ENCODE peak calls at places on chromosomes 7 and 10, in nine cellular contexts. V, K, Z, H, C, S, L, G and D are unnamed samples.

GRCh38 chr7:88279323-88279722 is 27.4 kb downstream of the STEAP4 start:
- DNase-seq in V (no peak), K (no peak), Z (no peak), H (no peak), C (no peak), S (no peak), L (no peak), G (no peak), D (peak)

GRCh38 chr7:107680478-107680877 is 19.9 kb downstream of the SLC26A4 start:
- DNase-seq in V (no peak), K (no peak), Z (no peak), H (no peak), C (no peak), S (no peak), L (no peak), G (no peak), D (no peak)

GRCh38 chr10:119201233-119201632 is 6.1 kb upstream of the GRK5 start:
- DNase-seq in V (no peak), K (no peak), Z (no peak), H (no peak), C (no peak), S (no peak), L (no peak), G (peak), D (peak)

GRCh38 chr10:113866551-113867394 is 12.3 kb downstream of the NHLRC2 start:
- DNase-seq in V (no peak), K (no peak), Z (no peak), H (no peak), C (no peak), S (no peak), L (no peak), G (no peak), D (no peak)

GRCh38 chr7:125567686-125568085 is 638.1 kb upstream of the POT1 start:
- DNase-seq in V (no peak), K (no peak), Z (no peak), H (no peak), C (no peak), S (no peak), L (no peak), G (no peak), D (no peak)

GRCh38 chr7:82443801-82444219 is 233 bp upstream of the CACNA2D1 start:
- DNase-seq in V (no peak), K (peak), Z (peak), H (peak), C (peak), S (peak), L (no peak), G (peak), D (peak)

GRCh38 chr10:110947061-110947595 is 27.7 kb downstream of the SHOC2 start:
- DNase-seq in V (no peak), K (no peak), Z (no peak), H (no peak), C (peak), S (peak), L (no peak), G (peak), D (peak)

GRCh38 chr7:49773082-49773938 is at the start of gene VWC2:
- DNase-seq in V (no peak), K (no peak), Z (peak), H (peak), C (no peak), S (no peak), L (no peak), G (no peak), D (peak)

GRCh38 chr10:30527623-30528426 is 93.8 kb downstream of the MAP3K8 start:
- DNase-seq in V (no peak), K (no peak), Z (no peak), H (no peak), C (no peak), S (no peak), L (no peak), G (no peak), D (no peak)

GRCh38 chr7:152674860-152675760 is 831 bp downstream of the XRCC2 start:
- DNase-seq in V (no peak), K (no peak), Z (no peak), H (peak), C (no peak), S (peak), L (peak), G (peak), D (peak)

GRCh38 chr7:49775065-49775948 is 1.9 kb downstream of the VWC2 start:
- DNase-seq in V (no peak), K (peak), Z (peak), H (peak), C (no peak), S (no peak), L (no peak), G (no peak), D (no peak)

GRCh38 chr10:5684971-5685763 is 529 bp downstream of the TASOR2 start:
- DNase-seq in V (peak), K (peak), Z (peak), H (peak), C (peak), S (peak), L (peak), G (peak), D (peak)

GRCh38 chr10:102101152-102101551 is 19.0 kb downstream of the LDB1 start:
- DNase-seq in V (no peak), K (no peak), Z (no peak), H (no peak), C (peak), S (no peak), L (no peak), G (no peak), D (peak)

GRCh38 chr7:138030679-138031351 is 28.9 kb upstream of the CREB3L2 start:
- DNase-seq in V (no peak), K (no peak), Z (no peak), H (peak), C (peak), S (no peak), L (no peak), G (no peak), D (peak)

GRCh38 chr10:114767101-114767588 is 54.4 kb upstream of the FHIP2A start:
- DNase-seq in V (no peak), K (no peak), Z (no peak), H (no peak), C (peak), S (peak), L (no peak), G (peak), D (peak)

GRCh38 chr7:77199008-77199966 is at the start of gene FGL2:
- DNase-seq in V (no peak), K (peak), Z (peak), H (peak), C (peak), S (peak), L (peak), G (peak), D (peak)

GRCh38 chr10:525565-526315 is 163.7 kb downstream of the DIP2C start:
- DNase-seq in V (no peak), K (no peak), Z (no peak), H (no peak), C (no peak), S (no peak), L (no peak), G (peak), D (no peak)

GRCh38 chr10:73887038-73888015 is 13.0 kb upstream of the CAMK2G start:
- DNase-seq in V (no peak), K (peak), Z (peak), H (peak), C (peak), S (peak), L (no peak), G (peak), D (peak)

GRCh38 chr7:131604841-131605279 is 48.4 kb upstream of the PODXL start:
- DNase-seq in V (no peak), K (no peak), Z (no peak), H (no peak), C (peak), S (peak), L (no peak), G (peak), D (peak)

GRCh38 chr10:26468291-26468690 is 30.1 kb downstream of the APBB1IP start:
- DNase-seq in V (no peak), K (no peak), Z (no peak), H (no peak), C (peak), S (no peak), L (no peak), G (no peak), D (no peak)

GRCh38 chr10:126686271-126686670 is 15.8 kb upstream of the C10orf90 start:
- DNase-seq in V (no peak), K (no peak), Z (no peak), H (no peak), C (peak), S (peak), L (no peak), G (no peak), D (no peak)

GRCh38 chr7:130941322-130942210 is 207.6 kb upstream of the KLF14 start:
- DNase-seq in V (no peak), K (peak), Z (peak), H (peak), C (peak), S (peak), L (no peak), G (peak), D (peak)

GRCh38 chr7:2713370-2713769 is 25.4 kb downstream of the AMZ1 start:
- DNase-seq in V (no peak), K (no peak), Z (peak), H (no peak), C (peak), S (no peak), L (peak), G (no peak), D (no peak)

GRCh38 chr7:103551006-103551405 is 105.0 kb upstream of the SLC26A5 start:
- DNase-seq in V (no peak), K (no peak), Z (no peak), H (no peak), C (no peak), S (no peak), L (no peak), G (no peak), D (no peak)

GRCh38 chr10:68560201-68560915 is at the start of gene TET1:
- DNase-seq in V (no peak), K (peak), Z (peak), H (peak), C (peak), S (no peak), L (peak), G (peak), D (peak)

GRCh38 chr10:6543431-6544005 is 36.6 kb downstream of the PRKCQ start:
- DNase-seq in V (no peak), K (peak), Z (no peak), H (no peak), C (no peak), S (no peak), L (no peak), G (no peak), D (no peak)

GRCh38 chr10:123860209-123860608 is 31.4 kb downstream of the CPXM2 start:
- DNase-seq in V (no peak), K (no peak), Z (no peak), H (no peak), C (no peak), S (no peak), L (no peak), G (no peak), D (no peak)

GRCh38 chr7:82406937-82407336 is 36.6 kb downstream of the CACNA2D1 start:
- DNase-seq in V (no peak), K (no peak), Z (no peak), H (no peak), C (no peak), S (no peak), L (no peak), G (no peak), D (no peak)

GRCh38 chr7:49852619-49853462 is 79.4 kb downstream of the VWC2 start:
- DNase-seq in V (no peak), K (peak), Z (no peak), H (peak), C (peak), S (peak), L (peak), G (peak), D (peak)

GRCh38 chr10:48749254-48749787 is 64.6 kb downstream of the WDFY4 start:
- DNase-seq in V (no peak), K (no peak), Z (no peak), H (no peak), C (no peak), S (no peak), L (no peak), G (no peak), D (no peak)

GRCh38 chr7:112362053-112362650 is 88.1 kb upstream of the IFRD1 start:
- DNase-seq in V (no peak), K (no peak), Z (no peak), H (no peak), C (no peak), S (no peak), L (no peak), G (no peak), D (no peak)

GRCh38 chr7:128879461-128879938 is 16.8 kb downstream of the ATP6V1F start:
- DNase-seq in V (no peak), K (peak), Z (no peak), H (no peak), C (no peak), S (no peak), L (no peak), G (no peak), D (no peak)

GRCh38 chr7:128878226-128879105 is 15.8 kb downstream of the ATP6V1F start:
- DNase-seq in V (no peak), K (no peak), Z (no peak), H (no peak), C (no peak), S (no peak), L (no peak), G (no peak), D (no peak)

GRCh38 chr7:128881458-128882125 is 18.9 kb downstream of the ATP6V1F start:
- DNase-seq in V (no peak), K (no peak), Z (no peak), H (no peak), C (no peak), S (no peak), L (no peak), G (no peak), D (no peak)

GRCh38 chr7:128880791-128881457 is 18.3 kb downstream of the ATP6V1F start:
- DNase-seq in V (no peak), K (no peak), Z (no peak), H (no peak), C (no peak), S (no peak), L (no peak), G (no peak), D (no peak)

GRCh38 chr7:128879939-128880746 is 17.5 kb downstream of the ATP6V1F start:
- DNase-seq in V (no peak), K (peak), Z (peak), H (peak), C (peak), S (peak), L (no peak), G (peak), D (peak)
- H3K4me3 ChIP-seq in V (no peak), K (no peak), Z (no peak), H (no peak), C (no peak), S (no peak), L (no peak), G (no peak), D (no peak)

GRCh38 chr7:23334482-23335056 is 35.4 kb downstream of the MALSU1 start:
- DNase-seq in V (no peak), K (no peak), Z (no peak), H (peak), C (peak), S (peak), L (no peak), G (peak), D (peak)
- H3K4me3 ChIP-seq in V (no peak), K (no peak), Z (no peak), H (no peak), C (no peak), S (no peak), L (no peak), G (no peak), D (no peak)

DNA sequence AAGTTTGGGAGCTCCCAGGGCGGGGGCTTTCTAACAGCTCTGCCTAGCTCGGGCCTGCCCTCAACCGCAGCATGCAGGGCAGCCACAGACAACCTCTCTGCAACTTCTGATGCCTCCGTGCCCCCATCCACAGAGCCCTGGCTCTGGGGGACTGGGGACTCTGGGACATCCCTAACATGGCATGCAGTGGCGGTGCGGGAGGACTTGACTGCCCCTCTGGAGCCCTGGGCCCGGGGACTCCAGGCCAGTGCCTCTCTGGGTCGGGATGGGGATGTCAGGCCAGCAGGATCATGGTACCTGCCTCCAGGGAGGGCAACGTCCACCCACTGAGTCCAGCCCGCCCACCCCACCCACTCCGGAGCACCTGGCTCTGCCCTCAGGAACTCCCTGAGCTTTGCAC is 520 bp upstream of the AQP1 start:
- DNase-seq in V (no peak), K (no peak), Z (no peak), H (no peak), C (no peak), S (no peak), L (no peak), G (no peak), D (no peak)
- H3K4me3 ChIP-seq in V (no peak), K (no peak), Z (peak), H (no peak), C (no peak), S (no peak), L (no peak), G (no peak), D (no peak)

DNA sequence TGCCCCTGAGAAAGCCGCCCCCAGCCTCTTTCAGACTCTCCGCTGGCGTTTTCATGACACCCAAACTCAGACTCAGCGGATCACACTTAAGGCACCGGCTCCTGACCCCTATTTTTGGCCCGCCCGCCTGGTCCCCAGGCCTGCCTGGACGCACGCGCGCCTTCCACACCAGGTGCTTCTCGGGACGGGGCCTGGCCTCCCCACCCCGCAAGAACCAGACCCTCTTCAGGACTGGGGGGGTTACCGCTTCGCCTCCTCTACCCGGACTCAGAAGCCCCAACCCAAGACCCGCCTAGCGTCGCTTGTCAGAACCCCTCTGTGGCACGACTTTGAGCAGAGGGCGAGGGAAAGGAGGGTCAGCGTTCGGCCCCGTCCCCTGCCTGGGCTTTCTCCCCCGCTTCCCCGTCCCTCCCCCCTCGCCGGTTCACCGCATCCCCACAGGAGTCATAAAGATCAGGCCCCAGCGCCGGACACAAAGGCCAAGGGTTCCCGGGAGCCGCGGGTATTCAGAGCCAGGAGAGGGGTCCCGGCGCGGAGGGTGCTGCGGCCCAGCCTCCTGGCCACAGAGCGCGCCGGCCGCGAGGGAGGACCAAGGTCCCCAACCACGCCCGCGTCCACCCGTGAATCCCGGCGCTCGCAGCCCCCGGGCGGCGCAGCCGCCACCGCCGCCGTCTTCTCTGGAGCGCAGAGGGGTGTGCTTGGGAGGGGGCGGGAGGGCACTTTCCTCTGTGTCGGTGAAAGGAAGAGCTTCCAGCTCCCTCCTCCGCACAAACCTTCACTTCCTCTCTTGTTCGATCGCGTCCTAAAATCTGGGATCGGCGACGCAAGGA is 351.9 kb downstream of the DNAJB6 start:
- DNase-seq in V (no peak), K (no peak), Z (no peak), H (no peak), C (no peak), S (no peak), L (no peak), G (no peak), D (no peak)
- H3K4me3 ChIP-seq in V (no peak), K (no peak), Z (peak), H (no peak), C (no peak), S (no peak), L (no peak), G (no peak), D (no peak)

GRCh38 chr7:22726849-22727792 is at the start of gene IL6:
- DNase-seq in V (no peak), K (peak), Z (peak), H (peak), C (peak), S (peak), L (peak), G (peak), D (peak)

GRCh38 chr7:22726345-22726848 is 603 bp upstream of the IL6 start:
- DNase-seq in V (no peak), K (peak), Z (peak), H (peak), C (peak), S (peak), L (peak), G (peak), D (peak)

GRCh38 chr7:22730921-22731654 is 4.1 kb downstream of the IL6 start:
- DNase-seq in V (no peak), K (no peak), Z (no peak), H (no peak), C (peak), S (peak), L (peak), G (peak), D (peak)

GRCh38 chr7:22729180-22729579 is 2.2 kb downstream of the IL6 start:
- DNase-seq in V (no peak), K (no peak), Z (no peak), H (no peak), C (no peak), S (no peak), L (peak), G (no peak), D (no peak)

DNA sequence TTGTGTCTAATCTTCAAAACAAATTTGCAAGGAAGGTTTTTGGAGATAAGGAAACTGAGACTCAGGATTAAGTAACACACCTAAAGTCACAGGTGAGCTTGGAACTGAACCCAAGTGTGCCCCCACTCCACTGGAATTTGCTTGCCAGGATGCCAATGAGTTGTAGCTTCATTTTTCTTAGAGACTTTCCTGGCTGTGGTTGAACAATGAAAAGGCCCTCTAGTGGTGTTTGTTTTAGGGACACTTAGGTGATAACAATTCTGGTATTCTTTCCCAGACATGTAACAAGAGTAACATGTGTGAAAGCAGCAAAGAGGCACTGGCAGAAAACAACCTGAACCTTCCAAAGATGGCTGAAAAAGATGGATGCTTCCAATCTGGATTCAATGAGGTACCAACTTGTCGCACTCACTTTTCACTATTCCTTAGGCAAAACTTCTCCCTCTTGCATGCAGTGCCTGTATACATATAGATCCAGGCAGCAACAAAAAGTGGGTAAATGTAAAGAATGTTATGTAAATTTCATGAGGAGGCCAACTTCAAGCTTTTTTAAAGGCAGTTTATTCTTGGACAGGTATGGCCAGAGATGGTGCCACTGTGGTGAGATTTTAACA is 1.5 kb downstream of the IL6 start:
- DNase-seq in V (no peak), K (no peak), Z (no peak), H (peak), C (peak), S (peak), L (peak), G (peak), D (peak)
- H3K4me3 ChIP-seq in V (no peak), K (no peak), Z (no peak), H (no peak), C (no peak), S (no peak), L (no peak), G (no peak), D (no peak)

GRCh38 chr7:45915606-45916005 is 5.5 kb downstream of the IGFBP3 start:
- DNase-seq in V (no peak), K (no peak), Z (no peak), H (no peak), C (no peak), S (no peak), L (no peak), G (no peak), D (no peak)

GRCh38 chr7:45917064-45917463 is 4.0 kb downstream of the IGFBP3 start:
- DNase-seq in V (no peak), K (no peak), Z (no peak), H (no peak), C (no peak), S (no peak), L (no peak), G (no peak), D (no peak)

GRCh38 chr7:45918556-45918955 is 2.5 kb downstream of the IGFBP3 start:
- DNase-seq in V (no peak), K (no peak), Z (no peak), H (no peak), C (no peak), S (no peak), L (no peak), G (no peak), D (no peak)

GRCh38 chr7:45919231-45919825 is 1.7 kb downstream of the IGFBP3 start:
- DNase-seq in V (no peak), K (no peak), Z (no peak), H (no peak), C (no peak), S (no peak), L (no peak), G (no peak), D (no peak)

GRCh38 chr7:45917658-45918057 is 3.4 kb downstream of the IGFBP3 start:
- DNase-seq in V (peak), K (peak), Z (peak), H (peak), C (peak), S (peak), L (peak), G (peak), D (peak)
- H3K4me3 ChIP-seq in V (no peak), K (no peak), Z (peak), H (peak), C (peak), S (peak), L (no peak), G (no peak), D (no peak)